ENCODE peak calls at places on chromosomes 5 and 9, in six cellular contexts. Q, R, V, K, M and P are unnamed samples. For H3K4me1, the result is how much of the 10 kb centered on the place peaks cover.

GRCh38 chr5:178331491-178331981 is 98.9 kb upstream of the PHYKPL start:
- DNase-seq in R (peak), K (peak), M (peak), Q (peak), V (peak), P (peak)

GRCh38 chr5:33984178-33984577 is 315 bp downstream of the SLC45A2 start:
- DNase-seq in K (no peak), V (peak), M (no peak), Q (no peak), R (no peak), P (no peak)

GRCh38 chr5:133336121-133336968 is 276.0 kb downstream of the FSTL4 start:
- DNase-seq in R (no peak), V (no peak), K (peak), M (no peak), Q (no peak), P (no peak)

GRCh38 chr5:35101016-35101415 is 53.3 kb upstream of the AGXT2 start:
- DNase-seq in R (no peak), M (no peak), Q (no peak), V (no peak), K (no peak), P (no peak)

GRCh38 chr5:109078448-109078847 is 330.8 kb downstream of the FER start:
- DNase-seq in R (no peak), K (no peak), M (no peak), V (no peak), Q (no peak), P (no peak)

GRCh38 chr9:109600142-109600541 is 102.0 kb upstream of the PTPN3 start:
- DNase-seq in R (no peak), Q (no peak), V (no peak), M (no peak), K (no peak), P (no peak)

GRCh38 chr5:633521-633955 is 21.4 kb downstream of the CEP72 start:
- DNase-seq in K (peak), Q (no peak), V (peak), R (no peak), M (no peak), P (no peak)

GRCh38 chr5:78405820-78406750 is 45.7 kb downstream of the SCAMP1 start:
- DNase-seq in K (no peak), Q (no peak), V (no peak), R (no peak), M (no peak), P (no peak)

GRCh38 chr9:25700430-25700829 is 22.2 kb upstream of the TUSC1 start:
- DNase-seq in K (no peak), M (no peak), Q (no peak), V (no peak), R (no peak), P (no peak)

GRCh38 chr5:169041180-169041579 is 259.8 kb downstream of the SLIT3 start:
- DNase-seq in M (no peak), K (no peak), R (no peak), Q (no peak), V (no peak), P (no peak)

GRCh38 chr5:72101828-72102227 is 5.4 kb upstream of the MAP1B start:
- DNase-seq in K (no peak), V (no peak), Q (no peak), M (no peak), R (no peak), P (no peak)

GRCh38 chr5:172107606-172108005 is 80.4 kb downstream of the STK10 start:
- DNase-seq in K (peak), V (peak), Q (no peak), M (no peak), R (no peak), P (no peak)

GRCh38 chr5:172109749-172110148 is 78.3 kb downstream of the STK10 start:
- DNase-seq in R (no peak), M (no peak), Q (no peak), K (peak), V (no peak), P (no peak)

GRCh38 chr5:172110260-172110815 is 77.7 kb downstream of the STK10 start:
- DNase-seq in Q (no peak), R (no peak), K (peak), V (no peak), M (no peak), P (no peak)

GRCh38 chr5:172113036-172113435 is 75.0 kb downstream of the STK10 start:
- DNase-seq in V (no peak), K (peak), R (no peak), Q (no peak), M (no peak), P (no peak)

GRCh38 chr5:172110921-172111873 is 76.8 kb downstream of the STK10 start:
- DNase-seq in R (no peak), V (no peak), M (no peak), Q (no peak), K (peak), P (no peak)
- H3K27ac ChIP-seq in R (peak), V (no peak), M (peak), Q (peak), K (peak), P (peak)

DNA sequence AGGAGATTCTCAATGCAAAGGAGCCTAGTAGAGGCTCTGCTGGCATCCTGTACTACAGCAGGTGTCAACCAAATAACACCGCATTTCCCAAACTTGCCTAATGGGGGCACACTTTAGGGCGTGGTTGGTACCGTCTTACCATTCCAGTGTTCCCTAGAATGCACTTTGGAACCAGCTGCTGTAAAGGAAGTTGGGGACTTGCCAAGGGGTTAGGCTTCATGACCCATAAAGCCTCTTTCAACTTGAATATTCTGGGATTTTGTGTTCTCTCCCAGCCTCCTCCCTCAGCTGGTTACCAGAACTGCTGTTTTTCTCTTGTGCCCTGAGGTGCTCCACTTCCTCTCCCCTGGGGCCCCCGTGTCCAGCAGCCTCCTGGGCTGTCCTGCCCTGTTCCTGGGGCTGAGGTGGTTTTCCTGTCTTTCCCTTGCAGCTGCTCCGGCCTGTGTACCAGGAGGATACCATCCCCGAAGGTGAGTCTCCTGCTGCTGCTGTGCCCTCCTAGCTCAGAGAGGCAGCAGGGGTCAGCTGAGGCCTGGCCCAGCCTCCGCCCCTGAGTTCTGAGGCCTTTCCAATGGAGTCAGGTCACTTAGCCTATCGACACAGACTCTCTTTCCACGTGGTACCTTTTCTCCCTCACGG is 44.7 kb downstream of the RGS3 start:
- DNase-seq in R (no peak), M (peak), V (peak), Q (no peak), K (peak), P (no peak)
- H3K4me1 ChIP-seq in R (under half), M (half or more), V (under half), Q (under half), K (half or more), P (under half)

DNA sequence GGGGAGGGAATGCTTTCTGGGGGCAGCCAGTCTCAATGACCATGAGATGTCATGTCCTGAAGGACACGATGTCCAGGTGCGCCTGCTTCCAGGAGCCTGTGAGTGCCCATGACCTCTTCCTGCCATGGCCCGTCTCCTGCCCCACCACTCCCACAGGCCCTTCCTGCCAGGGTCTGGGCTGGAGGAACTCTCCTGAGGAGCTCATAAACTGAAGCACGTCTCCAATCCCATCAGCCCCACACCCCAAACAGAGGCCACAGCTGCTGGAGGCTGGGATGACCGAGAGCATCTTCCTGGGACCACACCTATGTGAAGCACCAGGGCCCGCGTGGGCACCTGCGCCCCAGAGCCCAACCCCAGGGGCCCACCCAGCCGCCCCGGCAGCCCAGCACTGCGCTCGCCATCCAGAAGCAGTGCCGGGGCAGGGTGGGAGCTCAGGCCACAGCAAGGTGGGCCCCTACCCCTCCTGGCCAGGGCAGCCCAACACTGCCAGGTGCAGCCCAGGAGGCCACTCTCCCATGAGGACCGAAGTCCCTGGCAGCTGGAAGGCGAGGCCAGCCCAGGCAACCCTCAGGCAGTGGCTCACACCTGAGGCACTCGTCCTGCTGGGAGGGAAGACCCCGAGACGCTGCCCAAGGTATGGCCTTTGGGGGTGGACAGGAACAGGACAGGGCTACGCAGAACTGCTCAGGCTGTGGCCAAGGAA is 53.9 kb upstream of the UBAC1 start:
- DNase-seq in Q (no peak), K (peak), R (no peak), M (no peak), V (peak), P (no peak)
- H3K4me3 ChIP-seq in Q (no peak), K (no peak), R (no peak), M (no peak), V (no peak), P (no peak)

GRCh38 chr5:14581333-14581890 is at the start of gene OTULINL:
- DNase-seq in R (peak), K (peak), V (peak), M (peak), Q (peak), P (peak)

GRCh38 chr5:14580037-14581034 is 1.3 kb upstream of the OTULINL start:
- DNase-seq in R (no peak), V (no peak), K (no peak), Q (peak), M (no peak), P (no peak)

GRCh38 chr5:14584848-14585247 is 3.3 kb downstream of the OTULINL start:
- DNase-seq in Q (no peak), V (no peak), M (no peak), R (no peak), K (no peak), P (no peak)

GRCh38 chr5:14582797-14583137 is 1.2 kb downstream of the OTULINL start:
- DNase-seq in M (no peak), R (no peak), K (peak), V (no peak), Q (no peak), P (no peak)

DNA sequence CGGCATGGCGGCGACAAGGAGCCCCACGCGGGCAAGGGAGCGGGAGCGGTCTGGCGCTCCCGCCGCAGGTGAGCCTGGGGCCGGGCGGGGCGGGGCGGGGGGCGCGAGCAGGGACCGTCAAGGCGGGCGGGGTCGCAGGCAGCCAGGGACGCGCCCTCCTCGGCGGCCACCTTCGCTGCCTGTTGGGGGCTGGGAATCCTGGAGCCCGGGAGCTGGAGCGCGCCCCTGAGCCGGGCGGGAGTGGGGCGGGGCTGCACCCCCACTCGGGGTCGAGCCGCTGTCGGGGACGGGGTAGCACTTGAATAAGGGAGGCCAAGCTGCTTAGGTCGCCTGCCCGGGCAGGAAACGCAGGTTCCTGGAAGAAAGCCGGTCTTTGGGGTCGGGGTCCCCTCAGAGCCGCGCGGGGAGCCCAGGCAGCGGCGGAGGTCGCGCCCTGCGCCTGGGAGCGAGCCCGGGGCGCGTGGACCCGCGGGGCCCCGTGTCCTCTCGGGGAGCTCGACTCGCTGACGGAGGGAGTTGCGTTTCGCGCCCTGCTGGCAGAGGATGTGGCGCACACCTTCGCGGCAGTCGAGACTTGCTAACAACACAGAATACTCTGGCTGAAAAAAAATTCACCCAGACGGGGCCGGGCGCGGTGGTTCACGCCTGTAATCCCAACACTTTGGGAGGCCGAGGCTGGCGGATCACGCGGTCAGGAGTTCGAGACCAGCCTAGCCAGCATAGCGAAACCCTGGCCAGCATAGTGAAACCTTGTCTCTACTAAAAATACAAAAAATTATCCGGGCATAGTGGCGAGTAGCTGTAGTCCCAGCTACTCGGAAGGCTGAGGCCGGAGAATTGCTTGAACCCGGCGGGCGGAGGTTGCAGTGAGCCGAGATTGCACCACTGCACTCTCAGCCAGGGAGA is 552 bp downstream of the OTULINL start:
- DNase-seq in K (peak), Q (peak), M (peak), R (peak), V (peak), P (no peak)
- H3K27ac ChIP-seq in K (peak), Q (peak), M (peak), R (peak), V (peak), P (peak)

DNA sequence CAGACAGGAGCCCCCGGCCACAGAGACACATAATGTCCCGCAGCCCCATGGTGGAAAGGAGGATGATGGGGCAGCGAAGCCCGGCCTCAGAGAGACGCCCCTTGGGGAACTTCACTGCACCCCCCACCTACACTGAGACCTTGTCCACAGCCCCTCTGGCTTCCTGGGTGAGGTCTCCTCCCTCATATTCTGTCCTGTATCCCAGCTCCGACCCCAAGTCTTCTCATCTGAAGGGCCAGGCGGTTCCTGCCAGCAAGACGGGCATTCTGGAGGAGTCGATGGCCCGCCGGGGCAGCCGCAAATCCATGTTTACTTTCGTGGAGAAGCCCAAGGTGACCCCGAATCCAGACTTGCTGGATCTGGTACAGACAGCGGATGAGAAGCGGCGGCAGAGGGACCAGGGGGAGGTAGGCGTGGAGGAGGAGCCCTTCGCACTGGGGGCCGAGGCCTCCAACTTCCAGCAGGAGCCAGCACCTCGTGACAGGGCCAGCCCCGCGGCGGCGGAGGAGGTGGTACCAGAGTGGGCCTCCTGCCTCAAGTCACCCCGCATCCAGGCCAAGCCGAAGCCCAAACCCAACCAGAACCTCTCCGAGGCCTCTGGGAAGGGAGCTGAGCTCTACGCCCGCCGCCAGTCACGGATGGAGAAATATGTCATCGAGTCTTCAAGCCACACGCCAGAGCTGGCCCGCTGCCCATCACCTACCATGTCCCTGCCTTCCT is 8.8 kb downstream of the SYNPO start:
- DNase-seq in Q (peak), K (peak), M (no peak), R (no peak), V (peak), P (peak)
- H3K4me1 ChIP-seq in Q (under half), K (half or more), M (half or more), R (under half), V (under half), P (half or more)

GRCh38 chr5:98770911-98771322 is 2.5 kb upstream of the RGMB start:
- DNase-seq in R (no peak), M (no peak), V (no peak), Q (no peak), K (no peak), P (no peak)

GRCh38 chr5:98770158-98770910 is 3.1 kb upstream of the RGMB start:
- DNase-seq in V (peak), Q (peak), M (peak), K (peak), R (peak), P (peak)

GRCh38 chr5:98768160-98769005 is 5.1 kb upstream of the RGMB start:
- DNase-seq in R (no peak), V (no peak), M (peak), Q (peak), K (peak), P (no peak)

GRCh38 chr5:98769006-98769255 is 4.5 kb upstream of the RGMB start:
- DNase-seq in V (peak), K (peak), Q (no peak), R (no peak), M (peak), P (no peak)

DNA sequence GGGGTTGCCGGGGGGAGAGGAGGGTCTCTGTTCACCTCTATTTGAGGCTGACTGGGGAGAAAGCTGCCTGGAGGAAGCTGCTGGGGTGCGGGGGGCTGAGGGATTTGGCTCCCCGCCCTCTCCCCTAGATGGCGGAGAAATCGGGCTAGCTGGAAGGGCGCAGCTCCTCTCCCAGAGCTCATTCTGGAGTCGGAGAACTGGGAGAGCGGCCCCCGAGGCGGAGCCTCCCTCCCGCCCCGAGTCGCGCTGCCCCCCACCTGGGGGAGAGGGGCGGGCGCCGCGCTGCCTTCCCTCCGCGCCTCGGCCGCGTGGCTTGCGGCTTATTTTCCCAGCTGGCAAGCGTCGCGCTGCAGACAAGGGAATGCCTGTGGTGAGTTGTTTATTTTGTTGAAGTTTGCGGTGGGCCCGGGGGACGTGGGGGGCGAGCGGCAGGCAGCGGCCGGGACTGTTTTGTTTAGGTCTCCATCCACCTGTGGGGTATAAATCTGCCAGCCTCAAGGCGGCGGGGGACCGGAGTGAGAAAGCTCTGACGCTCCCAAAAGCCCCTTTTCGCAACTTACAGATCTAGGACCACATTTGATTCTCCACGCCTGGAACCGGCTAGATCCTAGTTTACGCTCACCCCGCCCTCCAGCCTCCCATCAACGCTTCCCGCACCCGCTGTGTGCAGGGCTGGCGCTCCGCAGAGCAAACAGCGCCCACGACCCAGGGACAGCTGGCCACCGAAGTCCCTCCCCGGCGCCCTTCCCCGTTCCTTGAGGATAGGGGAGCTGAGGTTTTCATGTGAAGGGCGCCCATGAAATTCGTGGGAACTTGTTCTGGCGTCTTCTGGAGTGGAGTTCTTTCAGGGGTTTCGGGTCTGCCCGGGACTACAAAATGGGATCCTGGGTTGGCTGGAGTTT is 4.0 kb upstream of the RGMB start:
- DNase-seq in K (peak), M (peak), Q (peak), R (no peak), V (peak), P (no peak)
- H3K4me3 ChIP-seq in K (peak), M (peak), Q (peak), R (peak), V (peak), P (peak)

GRCh38 chr5:132228241-132229035 is 785 bp upstream of the P4HA2 start:
- DNase-seq in Q (no peak), M (no peak), V (no peak), K (peak), R (no peak), P (no peak)
- H3K27ac ChIP-seq in Q (peak), M (peak), V (peak), K (peak), R (peak), P (peak)

GRCh38 chr9:131403493-131403773 is 9.5 kb downstream of the PRRC2B start:
- DNase-seq in R (no peak), V (no peak), M (no peak), K (no peak), Q (no peak), P (no peak)
- H3K4me1 ChIP-seq in R (under half), V (half or more), M (half or more), K (half or more), Q (under half), P (under half)

DNA sequence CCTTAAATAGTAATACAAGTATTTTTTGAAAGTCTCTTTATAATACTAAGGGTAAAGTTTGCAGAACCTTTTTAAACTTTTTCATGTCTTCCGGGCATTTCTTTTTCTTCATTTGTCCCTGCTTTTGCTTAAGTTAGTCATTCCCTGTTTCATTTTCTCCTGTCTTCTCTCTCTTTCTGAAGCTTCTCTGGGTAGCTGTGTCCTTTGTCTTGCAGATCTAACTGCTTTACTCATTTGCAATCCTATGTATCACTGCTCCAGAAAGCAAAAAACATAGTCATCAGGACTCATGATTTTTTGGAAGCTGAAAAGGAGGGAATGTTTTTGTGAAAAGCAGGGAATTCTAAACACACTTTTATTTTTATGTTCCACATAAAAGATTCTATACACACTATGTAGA is 301.7 kb downstream of the MRPS30 start:
- DNase-seq in Q (no peak), M (no peak), R (no peak), V (no peak), K (no peak), P (no peak)
- H3K4me3 ChIP-seq in Q (no peak), M (no peak), R (no peak), V (no peak), K (no peak), P (no peak)

GRCh38 chr5:119949426-119949999 is 320.2 kb downstream of the FAM170A start:
- DNase-seq in Q (no peak), K (no peak), M (no peak), R (no peak), V (no peak), P (no peak)
- H3K27ac ChIP-seq in Q (no peak), K (no peak), M (no peak), R (no peak), V (no peak), P (no peak)